ENCODE peak calls at places on chromosomes 11 and 22, in four cellular contexts. M is WERI-Rb-1, K is colonic mucosa, V is lower lobe of right lung. E is an unnamed sample.

GRCh38 chr11:121589946-121590537 is 137.3 kb upstream of the SORL1-AS1 start:
- DNase-seq in M (no peak), K (no peak), V (no peak), E (peak; percentile 54)

GRCh38 chr11:59102259-59102765 is 4.7 kb upstream of the FAM111B start:
- DNase-seq in M (no peak), K (peak; percentile 79), V (peak; percentile 75), E (peak; percentile 70)

GRCh38 chr11:2807276-2807681 is 78.3 kb downstream of the CDKN1C start:
- DNase-seq in M (peak; percentile 3), K (peak; percentile 75), V (peak; percentile 84), E (no peak)

GRCh38 chr22:46083383-46084350 is 66.7 kb upstream of the PPARA start:
- DNase-seq in M (no peak), K (no peak), V (peak; percentile 32), E (no peak)

GRCh38 chr11:65446446-65447277 is 24.1 kb downstream of the NEAT1 start:
- DNase-seq in M (no peak), K (no peak), V (no peak), E (peak; percentile 60)

GRCh38 chr11:76663461-76663760 is 7.1 kb downstream of the LRRC32 start:
- DNase-seq in M (no peak), K (no peak), V (no peak), E (no peak)

GRCh38 chr22:27086728-27087450 is 429.5 kb downstream of the MIAT start:
- DNase-seq in M (no peak), K (no peak), V (no peak), E (no peak)

GRCh38 chr11:35082322-35083180 is 56.4 kb upstream of the CD44 start:
- DNase-seq in M (no peak), K (peak; percentile 59), V (peak; percentile 89), E (peak; percentile 94)

GRCh38 chr22:43275545-43275981 is 67.6 kb downstream of the SCUBE1 start:
- DNase-seq in M (no peak), K (no peak), V (no peak), E (no peak)

GRCh38 chr11:27234043-27234668 is 128.9 kb downstream of the CCDC34 start:
- DNase-seq in M (peak; percentile 63), K (peak; percentile 69), V (no peak), E (no peak)

GRCh38 chr11:8593935-8594909 is at the start of gene STK33:
- DNase-seq in M (peak; percentile 83), K (peak; percentile 56), V (peak; percentile 76), E (no peak)

GRCh38 chr11:77136074-77136473 is 8.0 kb downstream of the MYO7A start:
- DNase-seq in M (no peak), K (no peak), V (no peak), E (no peak)

GRCh38 chr11:66216911-66217310 is 51.5 kb upstream of the RAB1B start:
- DNase-seq in M (no peak), K (no peak), V (no peak), E (no peak)

GRCh38 chr11:116871248-116871647 is 33.8 kb upstream of the APOA1 start:
- DNase-seq in M (no peak), K (no peak), V (no peak), E (no peak)

GRCh38 chr11:77137421-77137820 is 9.4 kb downstream of the MYO7A start:
- DNase-seq in M (no peak), K (no peak), V (no peak), E (no peak)

GRCh38 chr22:19463491-19464469 is 15.2 kb downstream of the UFD1 start:
- DNase-seq in M (no peak), K (no peak), V (no peak), E (no peak)

GRCh38 chr11:27392715-27393114 is 29.7 kb upstream of the CCDC34 start:
- DNase-seq in M (no peak), K (no peak), V (no peak), E (no peak)

GRCh38 chr11:63738720-63739360 is 29.7 kb downstream of the ZFTA start:
- DNase-seq in M (peak; percentile 59), K (peak; percentile 81), V (peak; percentile 69), E (peak; percentile 51)

GRCh38 chr11:69654660-69655478 is 13.9 kb downstream of the CCND1 start:
- DNase-seq in M (no peak), K (peak; percentile 50), V (no peak), E (no peak)

GRCh38 chr11:6414874-6415328 is 4.0 kb downstream of the APBB1 start:
- DNase-seq in M (no peak), K (no peak), V (no peak), E (peak; percentile 79)

GRCh38 chr11:65927904-65928397 is 8.7 kb downstream of the DRAP1 start:
- DNase-seq in M (no peak), K (peak; percentile 45), V (peak; percentile 65), E (no peak)

GRCh38 chr11:124518900-124519541 is 24.4 kb downstream of the OR8B12 start:
- DNase-seq in M (no peak), K (no peak), V (no peak), E (no peak)

GRCh38 chr22:41524809-41525449 is 19.3 kb downstream of the POLR3H start:
- DNase-seq in M (peak; percentile 48), K (peak; percentile 38), V (no peak), E (no peak)

GRCh38 chr22:21587803-21588611 is 20.5 kb downstream of the UBE2L3 start:
- DNase-seq in M (no peak), K (no peak), V (no peak), E (no peak)

GRCh38 chr11:30608534-30608933 is 22.4 kb upstream of the MPPED2 start:
- DNase-seq in M (no peak), K (no peak), V (no peak), E (no peak)

GRCh38 chr11:635945-636510 is 1.0 kb upstream of the DRD4 start:
- DNase-seq in M (no peak), K (no peak), V (no peak), E (no peak)

GRCh38 chr11:86431258-86431657 is 56.6 kb downstream of the CCDC81 start:
- DNase-seq in M (no peak), K (no peak), V (no peak), E (no peak)

GRCh38 chr11:1573847-1574255 is 1.8 kb upstream of the DUSP8 start:
- DNase-seq in M (peak; percentile 30), K (no peak), V (peak; percentile 81), E (no peak)

GRCh38 chr22:49855491-49855911 is 1.9 kb downstream of the ZBED4 start:
- DNase-seq in M (no peak), K (peak; percentile 59), V (no peak), E (no peak)

DNA sequence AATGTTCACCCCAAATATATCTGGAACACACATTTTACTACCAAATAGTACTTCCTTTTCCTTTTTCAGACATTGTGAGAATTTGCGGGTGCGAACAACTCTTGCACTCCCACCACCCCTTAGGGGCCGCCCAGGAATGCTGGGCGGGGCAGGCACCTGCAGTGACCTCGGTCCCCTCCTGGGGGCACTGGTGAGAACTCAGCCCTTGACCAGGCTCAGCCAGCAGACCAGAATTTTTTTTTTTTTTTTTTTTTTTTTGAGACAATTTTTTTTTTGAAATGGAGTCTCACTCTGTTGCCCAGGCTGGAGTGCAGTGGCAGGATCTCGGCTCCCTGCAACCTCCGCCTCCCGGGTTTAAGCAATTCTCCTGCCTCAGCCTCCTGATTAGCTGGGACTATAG is 75.8 kb downstream of the ARHGAP8 start:
- DNase-seq in M (peak; percentile 52), K (no peak), V (no peak), E (peak; percentile 18)
- TF ChIP-seq CTCF in M (peak; percentile 66), K (peak; percentile 37), V (peak; percentile 35), E (peak; percentile 57)

GRCh38 chr11:20632169-20632532 is 32.7 kb downstream of the SLC6A5 start:
- DNase-seq in M (no peak), K (no peak), V (no peak), E (no peak)

GRCh38 chr11:20631525-20632168 is 32.2 kb downstream of the SLC6A5 start:
- DNase-seq in M (no peak), K (no peak), V (no peak), E (no peak)

GRCh38 chr11:20638074-20638473 is 31.3 kb upstream of the NELL1 start:
- DNase-seq in M (no peak), K (no peak), V (no peak), E (no peak)

GRCh38 chr11:20634781-20635180 is 34.6 kb upstream of the NELL1 start:
- DNase-seq in M (no peak), K (no peak), V (no peak), E (no peak)

DNA sequence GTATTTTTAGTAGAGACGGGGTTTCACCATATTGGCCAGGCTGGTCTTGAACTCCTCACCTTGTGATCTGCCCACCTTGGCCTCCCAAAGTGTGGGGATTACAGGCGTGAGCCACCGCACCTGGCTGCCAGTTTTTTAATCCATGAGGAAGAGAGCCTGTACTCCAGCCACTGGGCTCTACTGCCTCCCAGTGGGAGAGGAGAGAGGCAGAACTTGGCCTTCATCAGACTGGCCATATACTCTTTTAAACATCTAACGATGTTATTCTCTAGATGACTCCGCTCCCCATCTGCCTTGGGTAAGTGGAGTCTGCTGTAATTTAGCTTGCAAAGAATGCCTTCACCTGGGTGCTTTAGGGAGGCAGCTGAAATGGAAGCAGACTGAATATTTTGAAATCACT is 34.6 kb downstream of the SLC6A5 start:
- DNase-seq in M (peak; percentile 45), K (no peak), V (no peak), E (no peak)
- TF ChIP-seq CTCF in M (peak; percentile 67), K (no peak), V (no peak), E (no peak)

DNA sequence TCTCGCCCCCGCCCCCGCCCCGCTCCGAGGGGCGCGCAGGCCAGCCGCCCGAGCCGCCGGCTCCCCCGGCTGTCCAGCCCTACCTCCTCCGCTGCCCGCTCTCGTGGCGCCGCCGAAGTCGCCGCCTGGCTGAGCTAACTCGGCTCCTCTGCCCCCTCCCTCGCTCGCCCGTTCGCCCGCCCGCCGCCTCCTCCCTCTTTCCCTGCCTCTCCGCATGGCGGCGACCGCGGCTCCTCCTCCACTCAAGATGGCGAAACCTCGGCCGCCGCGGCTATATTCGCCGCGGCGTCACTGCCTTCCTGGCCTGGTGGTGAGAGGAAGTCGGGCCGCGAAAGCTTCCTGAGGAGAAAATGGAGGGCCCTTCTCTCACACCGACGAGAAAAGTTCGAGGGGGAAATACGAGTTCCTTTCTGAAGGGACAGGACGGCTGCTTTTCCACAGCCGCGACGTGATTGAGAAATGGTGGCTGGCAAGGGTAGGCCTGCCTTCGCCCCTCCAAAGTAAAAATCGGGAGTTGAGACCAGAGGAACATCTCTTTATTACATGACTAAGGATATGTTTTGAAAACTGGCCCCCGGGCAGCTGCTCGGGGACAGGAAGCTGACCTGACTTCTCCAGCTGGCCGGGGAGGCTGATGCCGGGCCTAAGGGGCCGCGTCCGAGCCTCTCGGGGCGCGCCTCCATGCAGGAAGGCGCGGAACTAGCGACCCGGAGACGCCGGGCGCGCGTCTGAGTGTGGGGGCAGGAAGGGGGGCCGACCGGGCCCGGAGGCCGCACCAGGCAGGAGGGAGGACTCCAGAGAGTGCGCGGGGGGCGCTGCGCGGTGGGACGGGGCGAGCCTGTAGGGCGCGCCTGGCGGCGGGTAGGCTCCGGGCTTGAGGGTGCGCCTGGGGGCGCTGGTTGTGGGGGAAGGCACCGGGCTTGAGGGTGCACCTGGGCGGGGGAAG is at the start of gene DDX6:
- DNase-seq in M (peak; percentile 93), K (peak; percentile 88), V (peak; percentile 96), E (peak; percentile 90)
- TF ChIP-seq CTCF in M (peak; percentile 59), K (no peak), V (peak; percentile 36), E (no peak)

DNA sequence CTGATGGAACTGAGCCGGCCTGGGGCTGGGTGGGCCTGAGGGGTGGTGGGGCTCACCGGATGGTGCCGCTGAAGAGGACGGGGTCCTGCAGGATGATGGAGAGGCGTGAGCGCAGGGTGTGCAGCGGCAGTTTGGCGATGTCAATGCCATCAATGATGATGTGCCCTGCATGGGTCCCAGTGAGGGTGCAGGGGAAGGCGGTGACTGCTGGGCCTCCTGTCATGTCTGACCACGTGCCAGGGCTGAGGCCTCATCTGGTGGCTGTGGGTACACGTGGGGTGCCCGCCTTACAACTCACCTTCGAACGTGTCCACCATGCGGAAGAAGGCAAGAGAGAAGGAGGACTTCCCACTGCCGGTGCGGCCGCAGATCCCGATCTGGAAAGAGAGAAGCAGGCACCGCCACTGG is 7.1 kb upstream of the KCNJ11 start:
- DNase-seq in M (no peak), K (no peak), V (no peak), E (no peak)
- TF ChIP-seq CTCF in M (no peak), K (no peak), V (no peak), E (no peak)